ENCODE peak calls at places on chromosome 2, in four cellular contexts. A is heart left ventricle, U is K562, Q is esophagus squamous epithelium. K is an unnamed sample.

GRCh38 chr2:165868211-165868610 is 74.2 kb upstream of the GALNT3 start:
- DNase-seq in A (no peak), U (no peak), Q (no peak), K (no peak)

GRCh38 chr2:129504646-129505045 is 474.8 kb upstream of the RAB6C start:
- DNase-seq in Q (no peak), A (no peak), U (no peak), K (no peak)

GRCh38 chr2:239276813-239277193 is 124.0 kb downstream of the HDAC4 start:
- DNase-seq in U (no peak), A (no peak), Q (no peak), K (no peak)

GRCh38 chr2:80852808-80853139 is 548.2 kb upstream of the LRRTM1 start:
- DNase-seq in U (no peak), Q (no peak), A (no peak), K (no peak)

GRCh38 chr2:168490916-168491605 is 35.0 kb downstream of the CERS6 start:
- DNase-seq in Q (no peak), A (no peak), U (no peak), K (no peak)

GRCh38 chr2:209094221-209094620 is 329.6 kb upstream of the MAP2 start:
- DNase-seq in A (no peak), Q (no peak), U (no peak), K (no peak)

GRCh38 chr2:3354986-3355385 is 22.6 kb downstream of the EIPR1 start:
- DNase-seq in Q (no peak), U (no peak), A (no peak), K (no peak)

GRCh38 chr2:19823507-19823906 is 78.3 kb downstream of the TTC32 start:
- DNase-seq in Q (no peak), A (no peak), U (no peak), K (no peak)

GRCh38 chr2:20199381-20200270 is 25.3 kb downstream of the SDC1 start:
- DNase-seq in U (no peak), A (no peak), Q (no peak), K (no peak)

GRCh38 chr2:239598732-239599090 is 197.9 kb upstream of the HDAC4 start:
- DNase-seq in Q (no peak), A (peak), U (no peak), K (no peak)

GRCh38 chr2:1802469-1803216 is 58.3 kb upstream of the PXDN start:
- DNase-seq in U (no peak), Q (no peak), A (no peak), K (no peak)

GRCh38 chr2:29475446-29476006 is 360.3 kb downstream of the CLIP4 start:
- DNase-seq in U (no peak), Q (no peak), A (no peak), K (no peak)

GRCh38 chr2:187594801-187595200 is 40.6 kb upstream of the TFPI start:
- DNase-seq in A (no peak), U (no peak), Q (no peak), K (no peak)

GRCh38 chr2:42252464-42252863 is 83.3 kb downstream of the EML4 start:
- DNase-seq in A (no peak), Q (no peak), U (no peak), K (no peak)

GRCh38 chr2:70959271-70959761 is 19.1 kb upstream of the ANKRD53 start:
- DNase-seq in A (no peak), Q (no peak), U (no peak), K (no peak)

GRCh38 chr2:64295326-64296149 is 151.3 kb upstream of the PELI1 start:
- DNase-seq in Q (no peak), U (no peak), A (no peak), K (no peak)

GRCh38 chr2:240646900-240647502 is 21.7 kb downstream of the GPR35 start:
- DNase-seq in Q (no peak), A (no peak), U (no peak), K (no peak)

GRCh38 chr2:144671695-144672094 is 151.8 kb upstream of the ZEB2 start:
- DNase-seq in U (no peak), Q (no peak), A (no peak), K (no peak)

GRCh38 chr2:200964498-200964897 is 1.0 kb upstream of the ORC2 start:
- DNase-seq in Q (no peak), U (no peak), A (no peak), K (no peak)

GRCh38 chr2:130791617-130791939 is 36.2 kb downstream of the AMER3 start:
- DNase-seq in U (no peak), Q (no peak), A (no peak), K (no peak)

GRCh38 chr2:159155315-159155714 is 131.2 kb downstream of the WDSUB1 start:
- DNase-seq in U (no peak), Q (no peak), A (no peak), K (no peak)

GRCh38 chr2:33321236-33321731 is 155.2 kb upstream of the RASGRP3 start:
- DNase-seq in U (no peak), A (no peak), Q (no peak), K (no peak)

GRCh38 chr2:109223490-109223889 is 94.5 kb downstream of the SH3RF3 start:
- DNase-seq in U (no peak), Q (no peak), A (no peak), K (no peak)

GRCh38 chr2:109225170-109225775 is 96.3 kb downstream of the SH3RF3 start:
- DNase-seq in Q (no peak), U (no peak), A (no peak), K (no peak)

GRCh38 chr2:109229094-109229675 is 100.2 kb downstream of the SH3RF3 start:
- DNase-seq in U (no peak), A (no peak), Q (no peak), K (no peak)

GRCh38 chr2:109226612-109227011 is 97.6 kb downstream of the SH3RF3 start:
- DNase-seq in Q (no peak), A (no peak), U (no peak), K (no peak)

GRCh38 chr2:109226128-109226527 is 97.1 kb downstream of the SH3RF3 start:
- DNase-seq in Q (no peak), A (no peak), U (no peak), K (no peak)
- TF ChIP-seq CTCF in Q (no peak), A (no peak), U (no peak), K (no peak)

GRCh38 chr2:235727186-235727585 is 233.3 kb downstream of the AGAP1 start:
- DNase-seq in A (no peak), Q (no peak), U (no peak), K (no peak)
- H3K27ac ChIP-seq in A (peak), Q (no peak), U (no peak), K (no peak)

DNA sequence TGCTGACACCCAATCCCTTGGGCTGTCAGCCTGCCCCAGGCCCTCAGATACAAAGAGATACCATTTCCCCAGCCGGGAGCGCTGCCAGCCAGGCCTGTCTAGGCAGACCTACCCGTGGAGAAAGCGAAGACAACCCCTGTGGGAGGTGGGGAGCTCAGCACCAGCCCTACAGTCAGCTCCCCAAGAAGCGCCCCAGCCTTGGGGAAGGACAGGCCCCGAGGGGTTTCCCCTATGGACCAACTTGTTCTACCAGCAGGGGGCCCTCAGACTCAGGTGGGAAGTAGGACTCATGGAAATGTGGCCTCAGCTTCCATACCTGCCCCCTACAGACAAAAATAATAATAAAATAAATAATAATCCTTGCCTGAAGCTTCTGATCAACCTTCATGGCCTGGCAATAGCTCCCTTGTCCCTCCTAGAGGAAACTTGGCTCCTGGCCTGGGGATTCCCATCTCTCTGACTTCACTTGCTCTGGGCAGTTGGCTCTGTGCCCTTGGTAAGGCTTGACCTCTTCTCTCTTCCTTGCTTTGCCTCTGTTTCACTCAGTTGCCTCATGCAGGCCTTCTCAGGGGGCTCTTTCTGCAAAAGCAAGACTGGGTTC is 7.0 kb downstream of the SLC35F6 start:
- DNase-seq in A (peak), Q (no peak), U (peak), K (peak)
- TF ChIP-seq CTCF in A (peak), Q (no peak), U (peak), K (peak)

GRCh38 chr2:25341031-25341727 is 546 bp downstream of the DNMT3A start:
- DNase-seq in Q (no peak), A (peak), U (peak), K (no peak)

GRCh38 chr2:25343187-25343825 is 1.6 kb upstream of the DNMT3A start:
- DNase-seq in Q (no peak), U (no peak), A (no peak), K (no peak)

GRCh38 chr2:25342372-25343186 is 854 bp upstream of the DNMT3A start:
- DNase-seq in Q (no peak), U (peak), A (peak), K (no peak)

GRCh38 chr2:25340340-25340886 is 1.3 kb downstream of the DNMT3A start:
- DNase-seq in A (peak), U (peak), Q (no peak), K (no peak)

DNA sequence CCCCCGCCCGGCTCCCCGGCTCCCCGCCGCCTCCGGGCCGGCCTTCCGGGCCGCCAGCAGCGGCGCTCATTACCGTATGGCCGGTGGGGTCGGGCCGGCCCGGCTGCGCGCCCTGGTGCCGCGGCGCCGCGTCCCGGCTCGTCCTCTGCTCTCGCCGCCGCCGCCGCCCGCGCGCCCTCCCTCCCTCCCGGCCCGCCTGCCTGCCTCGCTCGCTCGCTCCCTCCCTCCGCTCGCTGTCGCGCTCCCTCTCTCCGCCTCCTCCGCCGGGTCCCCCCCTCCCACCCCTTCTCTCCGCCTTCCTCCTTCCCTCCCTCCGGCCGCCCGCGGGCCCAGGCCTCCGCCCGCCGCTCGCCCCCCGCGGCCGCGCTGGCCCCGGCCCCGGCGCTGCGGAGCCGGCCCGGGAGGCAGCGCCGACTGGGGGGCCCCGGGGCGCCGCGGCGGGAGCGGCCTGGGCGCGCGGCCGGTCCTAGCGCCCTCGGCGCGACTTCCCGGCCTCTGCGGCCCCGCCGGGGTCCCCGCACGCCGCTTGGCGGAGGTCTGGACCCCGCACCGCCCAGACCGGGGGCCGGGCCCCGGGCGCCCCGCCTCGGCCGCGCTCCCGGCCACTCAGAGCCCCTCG is at the start of gene DNMT3A:
- DNase-seq in U (peak), Q (no peak), A (peak), K (no peak)
- H3K27ac ChIP-seq in U (no peak), Q (peak), A (peak), K (peak)

DNA sequence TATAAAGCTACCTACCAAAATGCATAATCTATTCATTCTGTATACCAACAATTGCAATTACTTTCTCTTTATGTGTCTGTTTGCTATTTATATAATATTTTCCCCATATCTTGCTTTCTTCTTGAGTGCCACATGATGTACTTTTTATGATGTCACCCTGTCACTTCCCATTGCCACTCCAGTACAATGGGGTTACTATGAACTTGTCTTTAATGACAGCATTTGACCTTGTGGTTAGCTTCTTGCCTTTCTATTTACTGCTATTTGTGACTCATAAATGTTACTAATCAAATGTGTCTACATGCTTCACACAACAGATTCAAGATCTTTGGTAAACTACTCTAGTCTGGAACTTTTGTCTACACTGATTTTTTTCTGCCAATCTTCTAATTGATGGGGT is 486.3 kb downstream of the NR4A2 start:
- DNase-seq in A (no peak), U (no peak), Q (no peak), K (no peak)
- TF ChIP-seq CTCF in A (no peak), U (no peak), Q (no peak), K (no peak)

GRCh38 chr2:18404708-18405107 is 155.7 kb downstream of the RDH14 start:
- DNase-seq in A (no peak), U (peak), Q (no peak), K (no peak)
- H3K27ac ChIP-seq in A (no peak), U (no peak), Q (no peak), K (no peak)

GRCh38 chr2:67323209-67323991 is 73.7 kb upstream of the ETAA1 start:
- DNase-seq in Q (no peak), U (no peak), A (no peak), K (no peak)
- TF ChIP-seq CTCF in Q (no peak), U (no peak), A (no peak), K (no peak)

GRCh38 chr2:113218283-113219091 is 44.7 kb downstream of the PSD4 start:
- DNase-seq in Q (no peak), U (no peak), A (no peak), K (no peak)
- H3K27ac ChIP-seq in Q (no peak), U (no peak), A (peak), K (no peak)

DNA sequence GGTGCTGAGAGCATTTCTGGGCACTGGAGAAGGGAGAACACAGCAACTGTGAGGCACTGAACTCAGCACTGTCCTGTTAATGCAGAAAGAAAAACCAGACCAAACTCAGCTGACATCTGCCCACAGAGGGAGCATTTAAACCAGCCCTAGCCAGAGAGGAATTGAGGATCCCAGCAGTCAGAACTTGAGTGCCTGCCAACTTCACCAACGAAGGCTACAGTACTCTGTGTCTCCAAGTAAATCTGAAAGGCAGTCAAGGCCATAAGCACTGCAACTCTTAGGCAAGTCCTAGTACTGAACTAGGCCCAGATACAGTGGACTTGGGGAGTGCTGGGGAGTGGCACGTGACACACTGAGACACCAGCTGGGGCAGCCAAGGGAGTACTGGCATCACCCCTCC is 176.2 kb upstream of the ZC3H15 start:
- DNase-seq in U (no peak), Q (no peak), A (no peak), K (no peak)
- TF ChIP-seq CTCF in U (no peak), Q (no peak), A (no peak), K (no peak)